ENCODE peak calls at places on chromosomes 7 and 10, in six cellular contexts. V, T, H, Q, J and R are unnamed samples.

GRCh38 chr7:92714280-92714679 is 122.1 kb downstream of the CDK6 start:
- DNase-seq in H (no peak), Q (no peak), V (no peak), T (no peak), J (no peak), R (no peak)

GRCh38 chr7:151060416-151061234 is 1.2 kb downstream of the SLC4A2 start:
- DNase-seq in T (no peak), J (peak), H (peak), Q (no peak), V (no peak), R (peak)

GRCh38 chr10:84368828-84369227 is 40.4 kb downstream of the CCSER2 start:
- DNase-seq in T (no peak), J (no peak), Q (no peak), H (no peak), V (no peak), R (no peak)

GRCh38 chr10:18822156-18822555 is 162.9 kb downstream of the ARL5B start:
- DNase-seq in T (peak), Q (no peak), J (peak), V (no peak), H (peak), R (peak)

GRCh38 chr7:27435461-27435860 is 192.9 kb downstream of the EVX1 start:
- DNase-seq in V (no peak), Q (no peak), J (peak), T (no peak), H (peak), R (peak)

GRCh38 chr7:134083766-134084487 is 43.2 kb upstream of the LRGUK start:
- DNase-seq in H (peak), T (no peak), J (peak), Q (no peak), V (no peak), R (peak)

GRCh38 chr10:92493362-92493761 is 80.5 kb downstream of the IDE start:
- DNase-seq in T (no peak), H (peak), Q (no peak), V (no peak), J (no peak), R (peak)

GRCh38 chr10:50882540-50882983 is 2.9 kb downstream of the A1CF start:
- DNase-seq in H (no peak), J (no peak), Q (no peak), V (no peak), T (no peak), R (no peak)

GRCh38 chr7:73918926-73919693 is 58.2 kb downstream of the TMEM270 start:
- DNase-seq in T (peak), J (no peak), Q (no peak), H (no peak), V (no peak), R (no peak)

GRCh38 chr7:20776214-20776875 is 10.3 kb downstream of the SP8 start:
- DNase-seq in Q (no peak), V (no peak), H (no peak), J (no peak), T (no peak), R (no peak)